ENCODE peak calls at places on chromosomes 2 and 18, in five cellular contexts. D, Z, V, N and F are unnamed samples. For H3K36me3, the result is how much of the 10 kb centered on the place peaks cover.

GRCh38 chr2:217753460-217754200 is 249.2 kb downstream of the TNS1 start:
- DNase-seq in Z (no peak), N (peak), D (no peak), V (no peak), F (no peak)

GRCh38 chr18:55385770-55386169 is 202.2 kb downstream of the TCF4 start:
- DNase-seq in N (no peak), Z (no peak), V (no peak), D (no peak), F (no peak)

GRCh38 chr2:75596784-75597183 is 36.0 kb upstream of the EVA1A start:
- DNase-seq in V (no peak), D (peak), N (no peak), Z (no peak), F (no peak)

GRCh38 chr2:191862371-191862770 is 15.5 kb upstream of the CAVIN2 start:
- DNase-seq in V (no peak), Z (no peak), D (no peak), N (no peak), F (no peak)

GRCh38 chr2:9205963-9206948 is at the start of gene ASAP2:
- DNase-seq in V (peak), D (no peak), Z (peak), N (peak), F (peak)

GRCh38 chr2:181573140-181573736 is 83.7 kb downstream of the CERKL start:
- DNase-seq in Z (no peak), V (peak), D (peak), N (no peak), F (no peak)

GRCh38 chr18:75161629-75162028 is 47.3 kb downstream of the PTGR3 start:
- DNase-seq in Z (no peak), V (peak), N (peak), D (no peak), F (no peak)

GRCh38 chr2:41966431-41966893 is 81.4 kb upstream of the PKDCC start:
- DNase-seq in V (peak), Z (peak), D (peak), N (peak), F (peak)

GRCh38 chr18:41906528-41907256 is 48.3 kb upstream of the PIK3C3 start:
- DNase-seq in V (no peak), N (no peak), D (peak), Z (no peak), F (no peak)

GRCh38 chr2:1653137-1653789 is 91.1 kb downstream of the PXDN start:
- DNase-seq in D (peak), N (no peak), Z (no peak), V (no peak), F (no peak)
- H3K36me3 ChIP-seq in D (under half), N (under half), Z (under half), V (under half), F (under half)

DNA sequence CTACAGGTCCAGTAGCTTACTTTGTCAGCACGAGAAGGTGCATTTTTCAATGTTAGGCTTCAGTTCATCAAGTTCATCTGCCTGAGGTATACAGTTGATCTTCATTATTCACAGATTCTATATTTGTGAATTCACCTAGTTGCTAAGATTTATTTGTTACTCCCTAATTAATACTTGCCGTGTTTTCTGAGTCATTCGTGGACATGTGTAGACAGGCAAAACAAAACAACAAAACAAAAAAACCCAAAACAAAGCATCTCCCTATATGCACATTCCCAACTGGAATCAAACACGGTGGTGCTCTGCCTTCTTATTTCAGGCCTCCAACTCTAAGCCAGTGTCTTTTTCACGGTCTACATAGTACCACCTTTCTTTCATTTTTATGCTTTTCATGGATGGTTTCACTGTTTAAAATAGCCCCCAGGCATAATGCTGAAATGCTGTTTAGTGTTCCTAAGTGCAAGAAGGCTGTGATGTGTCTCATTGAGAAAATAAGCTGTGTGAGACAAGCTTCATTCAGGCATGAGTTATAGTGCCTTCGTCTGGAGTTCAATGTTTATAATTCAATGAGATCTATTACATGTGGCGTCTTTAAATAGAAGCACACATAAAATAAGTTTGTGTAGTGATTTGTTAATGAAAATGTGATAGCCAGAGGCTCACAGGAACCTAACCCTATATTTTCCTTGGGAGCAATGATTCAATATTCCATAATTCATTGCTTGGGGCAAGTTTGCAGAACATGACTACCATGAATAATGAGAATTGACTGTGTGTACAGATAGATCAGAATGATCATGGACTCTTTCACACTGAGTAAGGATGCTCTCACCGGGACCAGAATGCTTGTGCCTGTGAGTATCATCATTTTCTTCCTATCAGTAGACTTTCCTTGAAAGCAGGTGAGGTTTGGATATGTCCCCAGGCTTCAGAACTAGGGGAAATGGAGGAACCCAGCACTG is 24.6 kb downstream of the ITGB6 start:
- DNase-seq in N (no peak), V (no peak), Z (no peak), D (no peak), F (no peak)
- H3K36me3 ChIP-seq in N (under half), V (under half), Z (under half), D (under half), F (under half)

GRCh38 chr2:96822786-96823185 is 6.7 kb downstream of the CNNM3 start:
- DNase-seq in V (no peak), D (no peak), N (no peak), Z (no peak), F (no peak)
- H3K36me3 ChIP-seq in V (under half), D (under half), N (under half), Z (under half), F (under half)

GRCh38 chr18:76948345-76948744 is 126.0 kb downstream of the ZNF236 start:
- DNase-seq in V (no peak), N (no peak), Z (no peak), D (no peak), F (no peak)
- H3K36me3 ChIP-seq in V (under half), N (under half), Z (under half), D (under half), F (under half)

GRCh38 chr2:190507135-190507534 is 27.4 kb downstream of the NEMP2 start:
- DNase-seq in N (no peak), D (no peak), Z (no peak), V (peak), F (no peak)
- H3K36me3 ChIP-seq in N (under half), D (under half), Z (under half), V (under half), F (under half)

GRCh38 chr2:71370015-71370414 is 38.4 kb downstream of the ZNF638 start:
- DNase-seq in N (no peak), D (no peak), Z (no peak), V (no peak), F (no peak)
- H3K36me3 ChIP-seq in N (half or more), D (under half), Z (under half), V (under half), F (under half)

DNA sequence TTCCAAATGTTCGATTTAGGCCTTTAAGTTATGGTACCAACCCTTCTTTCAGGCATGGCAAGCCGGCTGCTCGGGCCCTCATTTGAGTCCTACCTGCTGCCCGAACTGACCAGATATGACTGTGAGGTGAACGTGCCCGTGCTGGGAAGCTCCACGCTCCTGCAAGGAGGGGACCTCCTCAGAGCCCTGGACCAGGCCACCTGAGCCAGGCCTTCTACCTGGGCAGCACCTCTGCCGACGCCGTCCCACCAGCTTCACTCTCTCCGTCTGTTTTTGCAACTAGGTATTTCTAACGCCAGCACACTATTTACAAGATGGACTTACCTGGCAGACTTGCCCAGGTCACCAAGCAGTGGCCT is 87.2 kb downstream of the EPAS1 start:
- DNase-seq in V (no peak), Z (peak), D (no peak), N (peak), F (no peak)
- H3K36me3 ChIP-seq in V (under half), Z (half or more), D (under half), N (under half), F (half or more)